ENCODE peak calls at places on chromosomes 12 and 14, in four cellular contexts. A, J, B and P are unnamed samples.

GRCh38 chr14:91891721-91892220 is 24.4 kb upstream of the TC2N start:
- DNase-seq in A (no peak), J (no peak), B (peak; percentile 36), P (no peak)

GRCh38 chr12:3551386-3551785 is 60.4 kb downstream of the PRMT8 start:
- DNase-seq in A (no peak), J (no peak), B (peak; percentile 16), P (no peak)

GRCh38 chr12:54287316-54288157 is 7.0 kb downstream of the HNRNPA1 start:
- DNase-seq in A (no peak), J (no peak), B (no peak), P (no peak)

GRCh38 chr12:40054554-40055226 is 51.2 kb downstream of the SLC2A13 start:
- DNase-seq in A (no peak), J (no peak), B (peak; percentile 73), P (no peak)

GRCh38 chr12:14366211-14366762 is 805 bp downstream of the ATF7IP start:
- DNase-seq in A (no peak), J (no peak), B (no peak), P (no peak)

GRCh38 chr12:508795-509194 is 49.1 kb downstream of the B4GALNT3 start:
- DNase-seq in A (no peak), J (no peak), B (no peak), P (no peak)

GRCh38 chr14:75427482-75428229 is at the start of gene JDP2:
- DNase-seq in A (peak; percentile 72), J (peak; percentile 97), B (peak; percentile 80), P (peak; percentile 57)

GRCh38 chr12:31007153-31007495 is 66.5 kb upstream of the DDX11 start:
- DNase-seq in A (no peak), J (no peak), B (no peak), P (no peak)

GRCh38 chr12:94112116-94112515 is 36.3 kb upstream of the PLXNC1 start:
- DNase-seq in A (no peak), J (no peak), B (no peak), P (no peak)

GRCh38 chr12:67327466-67327865 is 58.3 kb downstream of the CAND1 start:
- DNase-seq in A (no peak), J (no peak), B (no peak), P (no peak)

GRCh38 chr12:126492181-126492580 is 1426.9 kb downstream of the AACS start:
- DNase-seq in A (no peak), J (no peak), B (no peak), P (no peak)

GRCh38 chr14:68278568-68279436 is 459.2 kb downstream of the RAD51B start:
- DNase-seq in A (no peak), J (no peak), B (peak; percentile 77), P (no peak)

GRCh38 chr12:12964255-12964654 is 12.3 kb upstream of the GPRC5D start:
- DNase-seq in A (no peak), J (no peak), B (no peak), P (no peak)

DNA sequence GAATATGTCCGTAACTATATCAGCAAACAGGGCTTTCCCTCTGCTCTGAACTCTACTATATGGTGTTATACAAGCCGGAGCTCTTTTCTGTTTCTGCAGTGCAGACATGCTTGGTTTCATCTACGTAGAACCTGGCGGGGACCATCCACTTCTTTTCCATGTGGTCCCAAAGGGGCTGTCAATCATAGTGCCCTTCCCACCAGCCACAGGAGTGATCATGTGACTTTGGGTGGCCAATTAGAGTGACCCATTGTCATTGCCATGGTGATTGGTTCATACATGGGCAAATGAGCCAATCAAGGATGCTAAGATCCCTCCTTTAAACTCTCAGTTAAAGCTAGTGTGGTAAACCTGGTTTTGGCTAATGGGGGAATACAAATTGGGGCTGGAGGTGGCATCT is 281.3 kb downstream of the TMEM132D start:
- DNase-seq in A (no peak), J (no peak), B (no peak), P (no peak)
- TF ChIP-seq CTCF in A (no peak), J (no peak), B (no peak), P (no peak)

DNA sequence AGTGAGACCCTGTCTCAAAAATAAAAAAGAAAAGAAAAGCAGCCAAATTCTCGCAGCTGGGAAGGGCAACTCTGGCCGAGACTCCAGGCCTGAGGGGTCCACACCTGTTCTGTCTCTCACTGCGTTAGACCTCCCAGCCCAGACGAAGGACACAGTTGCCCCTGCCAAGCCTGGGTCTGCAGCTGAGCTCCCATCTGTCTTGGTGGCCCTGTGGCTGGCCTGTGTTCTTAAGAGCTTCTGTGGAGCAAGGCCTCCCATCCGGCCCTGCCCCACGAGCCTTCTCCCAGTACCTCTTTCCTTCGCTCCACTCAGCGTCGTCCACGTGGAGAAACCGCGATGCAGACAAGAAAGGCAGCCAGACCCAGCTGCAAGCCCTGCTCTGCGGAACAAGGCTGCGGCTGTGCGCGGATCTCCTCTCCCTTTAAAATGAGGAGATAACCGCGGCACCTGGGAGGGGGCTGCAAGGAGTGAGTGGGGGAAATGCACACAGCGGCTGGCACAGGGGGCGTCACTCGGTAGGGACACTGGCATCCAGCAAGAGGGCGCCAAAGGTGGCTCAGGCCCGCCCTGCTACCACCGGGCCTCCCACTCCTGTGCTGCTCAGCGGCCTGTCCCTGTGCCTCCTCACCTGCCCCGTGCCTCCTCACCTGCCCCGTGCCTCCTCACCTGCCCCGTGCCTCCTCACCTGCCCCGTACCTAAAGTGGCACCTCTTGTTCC is 42.4 kb downstream of the LRRC74A start:
- DNase-seq in A (no peak), J (no peak), B (no peak), P (no peak)
- TF ChIP-seq CTCF in A (no peak), J (no peak), B (no peak), P (no peak)

GRCh38 chr12:108852674-108853073 is 4.7 kb downstream of the SSH1 start:
- DNase-seq in A (no peak), J (no peak), B (peak; percentile 21), P (no peak)

GRCh38 chr12:108849653-108850052 is 7.7 kb downstream of the SSH1 start:
- DNase-seq in A (no peak), J (no peak), B (peak; percentile 40), P (no peak)

GRCh38 chr12:108854055-108854452 is 3.3 kb downstream of the SSH1 start:
- DNase-seq in A (no peak), J (peak; percentile 34), B (peak; percentile 98), P (no peak)

GRCh38 chr12:108853426-108853825 is 4.0 kb downstream of the SSH1 start:
- DNase-seq in A (no peak), J (no peak), B (no peak), P (no peak)

GRCh38 chr12:108850854-108851573 is 6.4 kb downstream of the SSH1 start:
- DNase-seq in A (peak; percentile 36), J (peak; percentile 77), B (peak; percentile 85), P (peak; percentile 32)
- TF ChIP-seq CTCF in A (no peak), J (peak; percentile 23), B (peak; percentile 23), P (no peak)

DNA sequence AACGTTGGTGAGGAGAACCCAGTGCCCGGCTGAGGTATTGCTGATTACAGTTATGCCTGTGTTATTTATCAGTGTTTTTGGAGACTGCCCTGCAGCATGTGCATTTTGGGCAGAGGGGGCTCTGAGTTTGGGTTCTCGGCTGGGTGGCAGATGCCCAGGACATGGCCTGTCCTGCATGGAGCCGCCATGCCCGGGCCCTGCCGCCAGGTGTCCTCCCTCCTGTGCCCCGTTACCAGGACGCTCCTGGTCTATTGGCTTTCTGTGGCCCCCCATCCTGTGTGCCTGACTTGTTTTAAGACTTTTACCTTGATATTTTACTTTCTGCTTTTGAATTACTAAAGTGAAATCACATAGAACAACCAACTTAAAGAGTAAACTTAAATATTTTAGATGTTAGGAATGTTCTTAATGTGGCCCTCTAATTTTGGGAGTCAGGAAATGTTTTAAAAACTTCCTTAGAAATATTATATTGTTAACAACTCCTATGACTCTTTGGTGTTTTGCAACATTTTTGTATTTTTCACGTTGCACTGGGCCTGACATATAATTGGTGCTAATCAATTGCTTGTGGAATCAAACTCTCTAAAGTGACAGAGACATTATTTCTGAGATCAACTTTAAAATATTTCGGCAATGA is 51.8 kb downstream of the PRIMA1 start:
- DNase-seq in A (no peak), J (no peak), B (no peak), P (no peak)
- TF ChIP-seq CTCF in A (no peak), J (peak; percentile 31), B (no peak), P (no peak)

GRCh38 chr12:46677749-46678148 is 148.0 kb downstream of the SLC38A4 start:
- DNase-seq in A (no peak), J (no peak), B (peak; percentile 58), P (no peak)
- TF ChIP-seq CTCF in A (peak; percentile 12), J (peak; percentile 29), B (peak; percentile 36), P (no peak)

DNA sequence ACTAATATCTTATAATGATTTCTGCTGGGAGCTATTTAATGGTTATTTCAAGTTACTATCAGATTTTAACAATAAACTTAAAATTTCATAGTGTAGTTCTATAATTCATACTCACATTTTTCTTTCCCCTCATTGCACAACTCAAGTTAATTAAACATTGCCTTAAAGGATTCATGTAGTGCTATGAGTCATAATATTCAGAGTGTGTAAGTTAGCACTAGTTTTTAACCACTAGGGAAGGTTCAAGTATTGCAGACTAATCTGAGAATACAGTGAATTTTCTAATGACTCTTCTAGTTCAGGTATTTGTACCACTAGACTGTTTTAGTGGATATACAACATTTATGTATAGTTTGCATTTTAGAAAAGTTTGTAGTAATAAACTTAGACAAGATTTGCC is 49.9 kb downstream of the FOXA1 start:
- DNase-seq in A (no peak), J (no peak), B (peak; percentile 31), P (no peak)
- TF ChIP-seq CTCF in A (no peak), J (no peak), B (no peak), P (no peak)